ENCODE peak calls at places on chromosomes 4 and X, in five cellular contexts. N is CD8-positive, alpha-beta T cell; S is GM12878; T is GM23338; Z is WERI-Rb-1. G is an unnamed sample.

GRCh38 chr4:121050251-121050650 is 22.1 kb downstream of the NDNF start:
- DNase-seq in N (no peak), S (no peak), T (peak), Z (no peak), G (no peak)

GRCh38 chrX:40300286-40300890 is 202.6 kb upstream of the BCOR start:
- DNase-seq in N (no peak), S (no peak), T (no peak), Z (no peak), G (no peak)

GRCh38 chr4:153594208-153594607 is 89.9 kb upstream of the TLR2 start:
- DNase-seq in N (no peak), S (no peak), T (no peak), Z (no peak), G (no peak)

GRCh38 chr4:183057255-183057654 is 41.8 kb upstream of the WWC2 start:
- DNase-seq in N (no peak), S (no peak), T (no peak), Z (no peak), G (no peak)

GRCh38 chr4:67291639-67292038 is 253.7 kb downstream of the CENPC start:
- DNase-seq in N (no peak), S (no peak), T (no peak), Z (no peak), G (no peak)

GRCh38 chr4:46653842-46654241 is 255.2 kb downstream of the COX7B2 start:
- DNase-seq in N (no peak), S (no peak), T (no peak), Z (no peak), G (no peak)

GRCh38 chrX:153065389-153065788 is 6.9 kb upstream of the PNMA6A start:
- DNase-seq in N (no peak), S (no peak), T (no peak), Z (no peak), G (no peak)

GRCh38 chrX:18549643-18550042 is 122.3 kb downstream of the RS1 start:
- DNase-seq in N (no peak), S (no peak), T (peak), Z (no peak), G (no peak)

GRCh38 chr4:89001647-89002518 is 55.1 kb downstream of the FAM13A start:
- DNase-seq in N (no peak), S (no peak), T (no peak), Z (no peak), G (no peak)

GRCh38 chr4:112516076-112516385 is at the start of gene NEUROG2:
- DNase-seq in N (no peak), S (no peak), T (no peak), Z (no peak), G (no peak)

GRCh38 chrX:46793386-46794143 is 34.6 kb upstream of the SLC9A7 start:
- DNase-seq in N (no peak), S (no peak), T (no peak), Z (no peak), G (no peak)

GRCh38 chr4:81030617-81031388 is at the start of gene BMP3:
- DNase-seq in N (no peak), S (no peak), T (peak), Z (peak), G (peak)

GRCh38 chr4:128844931-128845330 is 35.4 kb downstream of the JADE1 start:
- DNase-seq in N (no peak), S (no peak), T (no peak), Z (no peak), G (peak)

GRCh38 chr4:30721353-30722091 is 1.4 kb downstream of the PCDH7 start:
- DNase-seq in N (no peak), S (no peak), T (peak), Z (peak), G (peak)

GRCh38 chrX:111823068-111823467 is 52.9 kb upstream of the TRPC5OS start:
- DNase-seq in N (no peak), S (no peak), T (peak), Z (peak), G (no peak)

GRCh38 chr4:97778174-97778573 is 365.1 kb downstream of the STPG2 start:
- DNase-seq in N (no peak), S (no peak), T (no peak), Z (no peak), G (no peak)

GRCh38 chrX:13808865-13809264 is 8.0 kb downstream of the GPM6B start:
- DNase-seq in N (no peak), S (no peak), T (no peak), Z (no peak), G (no peak)

GRCh38 chrX:148380614-148381561 is 119.5 kb upstream of the AFF2 start:
- DNase-seq in N (peak), S (peak), T (no peak), Z (no peak), G (no peak)

GRCh38 chr4:108141213-108142045 is 27.3 kb downstream of the LEF1 start:
- DNase-seq in N (peak), S (no peak), T (peak), Z (no peak), G (no peak)

GRCh38 chr4:8697826-8698225 is 105.3 kb downstream of the CPZ start:
- DNase-seq in N (no peak), S (no peak), T (no peak), Z (no peak), G (no peak)

GRCh38 chrX:153727108-153727931 is 2.7 kb downstream of the ABCD1 start:
- DNase-seq in N (no peak), S (no peak), T (no peak), Z (no peak), G (peak)

GRCh38 chrX:20253232-20253543 is 13.5 kb downstream of the RPS6KA3 start:
- DNase-seq in N (no peak), S (no peak), T (no peak), Z (no peak), G (no peak)

GRCh38 chrX:19721726-19722370 is 165.6 kb downstream of the SH3KBP1 start:
- DNase-seq in N (no peak), S (no peak), T (no peak), Z (no peak), G (no peak)

GRCh38 chr4:17687237-17687857 is 72.9 kb downstream of the MED28 start:
- DNase-seq in N (no peak), S (no peak), T (no peak), Z (no peak), G (no peak)

GRCh38 chrX:69070949-69071650 is 94.2 kb downstream of the PJA1 start:
- DNase-seq in N (no peak), S (no peak), T (no peak), Z (no peak), G (peak)

GRCh38 chr4:170988446-170988845 is 824.8 kb upstream of the GALNTL6 start:
- DNase-seq in N (no peak), S (no peak), T (no peak), Z (no peak), G (no peak)

GRCh38 chr4:177005801-177006230 is 213.1 kb upstream of the VEGFC start:
- DNase-seq in N (no peak), S (no peak), T (no peak), Z (no peak), G (no peak)

GRCh38 chr4:150308824-150309472 is 230.7 kb downstream of the DCLK2 start:
- DNase-seq in N (no peak), S (no peak), T (no peak), Z (no peak), G (no peak)

GRCh38 chrX:65677954-65678469 is 10.6 kb downstream of the MSN start:
- DNase-seq in N (no peak), S (no peak), T (no peak), Z (no peak), G (no peak)

GRCh38 chr4:101037938-101038413 is 309.4 kb downstream of the PPP3CA start:
- DNase-seq in N (no peak), S (no peak), T (no peak), Z (no peak), G (no peak)

GRCh38 chr4:81607947-81608346 is 136.2 kb upstream of the RASGEF1B start:
- DNase-seq in N (no peak), S (no peak), T (no peak), Z (no peak), G (no peak)

GRCh38 chrX:41482153-41482850 is 35.2 kb downstream of the NYX start:
- DNase-seq in N (no peak), S (no peak), T (no peak), Z (no peak), G (no peak)

GRCh38 chr4:8607603-8608481 is 15.3 kb downstream of the CPZ start:
- DNase-seq in N (peak), S (no peak), T (peak), Z (peak), G (no peak)

GRCh38 chrX:623268-623598 is 7.4 kb upstream of the SHOX start:
- DNase-seq in N (no peak), S (no peak), T (no peak), Z (no peak), G (no peak)

GRCh38 chr4:3369781-3370660 is 71.7 kb upstream of the HGFAC start:
- DNase-seq in N (peak), S (no peak), T (peak), Z (no peak), G (no peak)

GRCh38 chrX:465418-465817 is 78.7 kb upstream of the PPP2R3B start:
- DNase-seq in N (no peak), S (no peak), T (no peak), Z (no peak), G (peak)

GRCh38 chr4:101944649-101945048 is 154.1 kb downstream of the BANK1 start:
- DNase-seq in N (no peak), S (no peak), T (peak), Z (no peak), G (no peak)

GRCh38 chrX:46840946-46841740 is 4.3 kb downstream of the RP2 start:
- DNase-seq in N (no peak), S (no peak), T (no peak), Z (no peak), G (no peak)

GRCh38 chrX:150886381-150886780 is 12.1 kb downstream of the CD99L2 start:
- DNase-seq in N (no peak), S (no peak), T (no peak), Z (no peak), G (no peak)

GRCh38 chrX:150879855-150880807 is 18.3 kb downstream of the CD99L2 start:
- DNase-seq in N (no peak), S (peak), T (no peak), Z (no peak), G (no peak)

DNA sequence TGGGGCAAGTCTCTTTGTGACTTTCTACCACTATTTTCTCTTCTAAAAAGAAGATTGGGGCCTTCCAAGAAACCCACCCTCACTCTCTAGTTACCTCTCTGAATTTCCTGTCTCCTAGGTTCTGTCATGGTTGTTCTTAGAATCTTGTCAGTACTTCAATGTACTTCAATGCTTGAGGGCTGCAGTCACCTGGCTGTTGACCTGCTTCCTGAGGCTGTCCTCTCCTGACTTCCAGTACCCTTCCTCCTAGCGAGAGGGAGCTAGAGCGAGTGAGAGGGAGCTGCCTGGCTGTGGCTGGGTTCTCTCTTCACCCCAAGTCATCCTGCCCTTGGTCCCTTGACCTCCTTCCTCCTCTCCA is 17.7 kb downstream of the CD99L2 start:
- DNase-seq in N (no peak), S (no peak), T (no peak), Z (no peak), G (no peak)
- TF ChIP-seq CTCF in N (no peak), S (no peak), T (no peak), Z (no peak), G (no peak)

DNA sequence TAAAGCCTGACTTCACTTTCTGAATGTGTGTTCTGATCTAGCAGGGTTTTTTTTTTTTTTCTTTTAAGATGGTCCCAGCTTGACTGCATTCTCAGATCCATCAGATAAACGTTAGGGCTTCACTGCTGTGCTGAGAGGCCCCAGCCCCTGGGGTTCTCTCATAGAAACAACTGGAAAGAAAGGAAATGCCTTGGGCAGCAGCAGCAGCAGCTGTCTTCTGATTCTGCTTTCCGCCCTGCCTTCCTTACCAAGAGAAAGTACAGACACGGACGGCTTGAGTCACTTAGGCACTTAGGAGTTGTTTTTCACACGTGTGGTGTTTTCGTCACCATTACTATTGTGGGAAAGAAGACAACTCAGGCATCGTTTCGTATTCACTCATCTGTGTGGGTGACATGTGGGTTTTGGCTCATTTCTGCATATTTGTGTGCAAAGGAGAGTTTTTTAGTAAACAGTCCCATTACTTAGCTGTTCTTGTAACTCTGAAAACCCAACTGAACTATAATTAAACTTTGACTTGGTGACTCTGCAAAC is 172.0 kb downstream of the PTTG2 start:
- DNase-seq in N (peak), S (peak), T (peak), Z (no peak), G (no peak)
- H3K27ac ChIP-seq in N (peak), S (peak), T (peak), Z (no peak), G (peak)

DNA sequence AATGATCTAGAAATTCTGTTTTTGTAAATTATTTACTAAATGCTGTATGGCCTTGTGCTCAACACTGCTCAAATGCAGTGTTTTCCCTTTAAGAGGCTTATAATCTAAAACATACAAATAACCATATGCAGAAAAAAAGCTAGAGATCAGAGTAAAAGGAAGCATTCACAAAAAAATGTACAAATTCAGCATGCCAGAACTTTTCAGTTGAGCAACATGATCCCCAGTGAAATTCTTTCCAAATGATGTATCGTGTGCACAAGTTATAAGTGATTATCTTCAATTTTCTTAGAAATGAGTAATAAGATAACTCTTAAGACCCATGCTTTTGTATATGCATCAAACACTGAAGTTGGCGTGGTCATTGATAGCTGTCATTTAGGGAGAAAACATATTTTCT is 5.0 kb downstream of the GPC3 start:
- DNase-seq in N (no peak), S (no peak), T (no peak), Z (no peak), G (no peak)
- H3K4me3 ChIP-seq in N (no peak), S (no peak), T (no peak), Z (no peak), G (no peak)

GRCh38 chr4:174874898-174875297 is 43.3 kb upstream of the ADAM29 start:
- DNase-seq in N (no peak), S (no peak), T (no peak), Z (no peak), G (no peak)

GRCh38 chr4:174870311-174870710 is 41.3 kb upstream of the GLRA3 start:
- DNase-seq in N (no peak), S (no peak), T (no peak), Z (no peak), G (no peak)

GRCh38 chr4:174871407-174871806 is 42.4 kb upstream of the GLRA3 start:
- DNase-seq in N (no peak), S (no peak), T (no peak), Z (no peak), G (no peak)

GRCh38 chr4:174869334-174869733 is 40.3 kb upstream of the GLRA3 start:
- DNase-seq in N (no peak), S (no peak), T (no peak), Z (no peak), G (peak)

GRCh38 chr4:174873931-174874330 is 44.2 kb upstream of the ADAM29 start:
- DNase-seq in N (no peak), S (peak), T (peak), Z (peak), G (no peak)
- TF ChIP-seq CTCF in N (no peak), S (peak), T (peak), Z (peak), G (no peak)

GRCh38 chr4:39514888-39515401 is 12.3 kb downstream of the UGDH start:
- DNase-seq in N (no peak), S (no peak), T (no peak), Z (no peak), G (no peak)
- H3K27ac ChIP-seq in N (no peak), S (no peak), T (no peak), Z (no peak), G (peak)

GRCh38 chrX:135741192-135741715 is 26.7 kb downstream of the CT45A3 start:
- DNase-seq in N (no peak), S (no peak), T (no peak), Z (no peak), G (peak)
- H3K4me3 ChIP-seq in N (no peak), S (no peak), T (no peak), Z (no peak), G (no peak)

GRCh38 chr4:158170691-158171455 is 2.0 kb downstream of the GASK1B start:
- DNase-seq in N (no peak), S (no peak), T (peak), Z (peak), G (peak)
- TF ChIP-seq CTCF in N (no peak), S (peak), T (peak), Z (peak), G (peak)

GRCh38 chrX:8730812-8731578 is 942 bp downstream of the ANOS1 start:
- DNase-seq in N (no peak), S (no peak), T (peak), Z (no peak), G (no peak)

GRCh38 chrX:8731579-8732395 is at the start of gene ANOS1:
- DNase-seq in N (no peak), S (no peak), T (peak), Z (peak), G (peak)

GRCh38 chrX:8726031-8726652 is 5.8 kb downstream of the ANOS1 start:
- DNase-seq in N (no peak), S (no peak), T (peak), Z (no peak), G (no peak)

GRCh38 chrX:8724176-8724757 is 7.7 kb downstream of the ANOS1 start:
- DNase-seq in N (no peak), S (no peak), T (peak), Z (peak), G (no peak)

GRCh38 chrX:8728932-8729331 is 3.0 kb downstream of the ANOS1 start:
- DNase-seq in N (no peak), S (no peak), T (no peak), Z (no peak), G (no peak)
- H3K27ac ChIP-seq in N (no peak), S (no peak), T (no peak), Z (no peak), G (no peak)

DNA sequence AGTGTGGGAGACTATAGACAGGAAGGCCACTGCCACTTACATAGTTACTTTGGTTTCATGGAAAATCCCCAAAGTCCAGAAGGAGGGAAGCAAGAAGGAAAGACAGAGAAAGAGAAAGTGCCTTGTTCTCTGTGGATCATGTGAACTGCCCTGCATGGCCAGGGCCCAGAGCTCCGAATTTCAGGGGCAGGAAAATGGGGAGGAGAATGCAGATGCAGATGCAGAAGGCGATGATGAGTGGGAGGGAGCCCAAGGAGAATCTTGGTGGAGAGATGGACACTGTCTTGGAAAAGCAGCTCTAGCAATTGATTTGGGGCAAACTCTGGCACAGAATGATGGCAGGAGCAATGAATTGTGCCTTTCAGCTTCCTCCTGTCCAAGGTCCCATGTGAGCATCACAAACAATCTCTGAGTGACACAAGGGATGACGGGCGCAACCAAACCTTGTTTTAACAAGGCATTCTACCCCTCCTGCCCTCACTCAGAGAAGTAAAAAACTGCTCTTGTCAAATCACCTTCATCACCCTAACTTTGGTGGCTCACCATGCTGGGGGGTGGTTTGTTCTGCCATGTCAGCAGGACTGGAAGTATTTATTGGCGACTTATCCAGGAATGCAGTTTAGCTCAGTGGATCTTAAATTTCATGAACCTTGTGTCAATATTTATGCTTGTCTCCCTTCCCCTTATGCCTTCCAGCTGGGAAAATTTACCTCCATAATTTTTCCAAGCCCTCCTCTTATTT is 53.5 kb downstream of the TSC22D3 start:
- DNase-seq in N (no peak), S (no peak), T (no peak), Z (no peak), G (no peak)
- H3K4me3 ChIP-seq in N (no peak), S (no peak), T (no peak), Z (no peak), G (no peak)

G was measured in kidney.